ENCODE peak calls at places on chromosomes 11 and 22, in ten cellular contexts. R, U, J, P, W, V, O, Y, F and I are unnamed samples.

GRCh38 chr22:24118689-24119384 is 62.5 kb upstream of the SUSD2 start:
- DNase-seq in R (no peak), U (no peak), J (no peak), P (no peak), W (no peak), V (no peak), O (no peak), Y (no peak), F (no peak), I (no peak)

GRCh38 chr11:45665206-45665932 is at the start of gene CHST1:
- DNase-seq in R (no peak), U (no peak), J (no peak), P (no peak), W (no peak), V (peak), O (no peak), Y (no peak), F (peak), I (no peak)

GRCh38 chr11:22221143-22221542 is 28.3 kb downstream of the ANO5 start:
- DNase-seq in R (no peak), U (no peak), J (no peak), P (no peak), W (no peak), V (no peak), O (no peak), Y (no peak), F (no peak), I (no peak)

GRCh38 chr11:13880719-13881118 is 81.8 kb upstream of the SPON1 start:
- DNase-seq in R (no peak), U (no peak), J (no peak), P (no peak), W (no peak), V (no peak), O (no peak), Y (no peak), F (no peak), I (no peak)

GRCh38 chr11:2092956-2093412 is 46.2 kb downstream of the IGF2 start:
- DNase-seq in R (no peak), U (peak), J (peak), P (peak), W (peak), V (peak), O (peak), Y (peak), F (peak), I (no peak)

GRCh38 chr22:40525250-40525884 is 111.2 kb downstream of the MRTFA start:
- DNase-seq in R (no peak), U (no peak), J (peak), P (peak), W (peak), V (peak), O (peak), Y (no peak), F (peak), I (peak)

GRCh38 chr11:113664069-113664980 is 41.8 kb downstream of the TMPRSS5 start:
- DNase-seq in R (no peak), U (peak), J (no peak), P (peak), W (no peak), V (no peak), O (no peak), Y (no peak), F (no peak), I (no peak)

GRCh38 chr11:59759900-59760299 is 4.7 kb downstream of the STX3 start:
- DNase-seq in R (no peak), U (no peak), J (no peak), P (no peak), W (no peak), V (no peak), O (no peak), Y (no peak), F (no peak), I (no peak)

GRCh38 chr22:35930933-35931332 is 97.7 kb downstream of the RBFOX2 start:
- DNase-seq in R (peak), U (peak), J (no peak), P (peak), W (no peak), V (peak), O (no peak), Y (peak), F (no peak), I (no peak)

GRCh38 chr11:118608268-118609214 is 1.1 kb downstream of the PHLDB1 start:
- DNase-seq in R (peak), U (no peak), J (peak), P (peak), W (peak), V (no peak), O (peak), Y (peak), F (peak), I (peak)

GRCh38 chr22:24156146-24156914 is 25.0 kb upstream of the SUSD2 start:
- DNase-seq in R (peak), U (no peak), J (peak), P (peak), W (peak), V (no peak), O (peak), Y (no peak), F (no peak), I (peak)

GRCh38 chr11:44556735-44557409 is 8.6 kb upstream of the CD82 start:
- DNase-seq in R (peak), U (no peak), J (peak), P (peak), W (peak), V (no peak), O (peak), Y (no peak), F (peak), I (peak)

GRCh38 chr11:117058761-117059233 is 39.4 kb downstream of the SIK3 start:
- DNase-seq in R (no peak), U (no peak), J (no peak), P (peak), W (no peak), V (no peak), O (no peak), Y (no peak), F (no peak), I (no peak)

GRCh38 chr11:124467376-124468061 is 22.0 kb upstream of the OR8B8 start:
- DNase-seq in R (no peak), U (no peak), J (no peak), P (peak), W (no peak), V (no peak), O (no peak), Y (no peak), F (no peak), I (no peak)

GRCh38 chr11:78257654-78258053 is 68.9 kb downstream of the USP35 start:
- DNase-seq in R (no peak), U (no peak), J (no peak), P (no peak), W (no peak), V (no peak), O (no peak), Y (no peak), F (no peak), I (no peak)

GRCh38 chr11:103494491-103494890 is 385.3 kb downstream of the DYNC2H1 start:
- DNase-seq in R (no peak), U (no peak), J (no peak), P (no peak), W (no peak), V (no peak), O (no peak), Y (no peak), F (no peak), I (no peak)

GRCh38 chr22:32839776-32840571 is 38.5 kb downstream of the TIMP3 start:
- DNase-seq in R (no peak), U (no peak), J (no peak), P (no peak), W (no peak), V (no peak), O (no peak), Y (no peak), F (no peak), I (no peak)

GRCh38 chr22:40182231-40182835 is 4.6 kb downstream of the TNRC6B start:
- DNase-seq in R (no peak), U (no peak), J (no peak), P (no peak), W (no peak), V (no peak), O (no peak), Y (no peak), F (no peak), I (no peak)

GRCh38 chr22:24948356-24949202 is 2.1 kb upstream of the LHFPL7 start:
- DNase-seq in R (no peak), U (no peak), J (no peak), P (no peak), W (no peak), V (no peak), O (no peak), Y (no peak), F (no peak), I (no peak)

GRCh38 chr11:65868076-65868667 is 4.4 kb downstream of the EFEMP2 start:
- DNase-seq in R (no peak), U (no peak), J (no peak), P (no peak), W (no peak), V (peak), O (peak), Y (no peak), F (no peak), I (no peak)

GRCh38 chr11:115425243-115425642 is 79.0 kb downstream of the CADM1 start:
- DNase-seq in R (no peak), U (no peak), J (no peak), P (no peak), W (no peak), V (peak), O (no peak), Y (no peak), F (no peak), I (no peak)

GRCh38 chr11:67436459-67437081 is 912 bp downstream of the PTPRCAP start:
- DNase-seq in R (no peak), U (no peak), J (peak), P (peak), W (no peak), V (no peak), O (no peak), Y (no peak), F (no peak), I (peak)

GRCh38 chr11:65854871-65855837 is 2.8 kb downstream of the CFL1 start:
- DNase-seq in R (no peak), U (no peak), J (no peak), P (no peak), W (no peak), V (no peak), O (no peak), Y (no peak), F (no peak), I (no peak)

GRCh38 chr22:48712558-48712957 is 1115.1 kb downstream of the BRD1 start:
- DNase-seq in R (no peak), U (no peak), J (no peak), P (no peak), W (no peak), V (no peak), O (no peak), Y (no peak), F (no peak), I (no peak)

GRCh38 chr11:64003807-64004589 is 17.8 kb downstream of the OTUB1 start:
- DNase-seq in R (no peak), U (no peak), J (no peak), P (peak), W (no peak), V (no peak), O (no peak), Y (no peak), F (no peak), I (no peak)

GRCh38 chr11:92717240-92717639 is 252.2 kb upstream of the MTNR1B start:
- DNase-seq in R (no peak), U (no peak), J (no peak), P (no peak), W (no peak), V (no peak), O (no peak), Y (no peak), F (no peak), I (no peak)

GRCh38 chr11:88494857-88495256 is 157.3 kb upstream of the CTSC start:
- DNase-seq in R (no peak), U (no peak), J (no peak), P (no peak), W (no peak), V (no peak), O (no peak), Y (no peak), F (no peak), I (no peak)

GRCh38 chr11:64390558-64390957 is 31.6 kb downstream of the RPS6KA4 start:
- DNase-seq in R (no peak), U (no peak), J (no peak), P (no peak), W (no peak), V (no peak), O (no peak), Y (no peak), F (no peak), I (no peak)

GRCh38 chr11:85941380-85941973 is 86.3 kb downstream of the CCDC83 start:
- DNase-seq in R (peak), U (peak), J (no peak), P (peak), W (no peak), V (peak), O (no peak), Y (no peak), F (peak), I (no peak)

GRCh38 chr11:21710791-21711190 is 482.1 kb upstream of the ANO5 start:
- DNase-seq in R (no peak), U (no peak), J (no peak), P (no peak), W (no peak), V (peak), O (no peak), Y (no peak), F (no peak), I (no peak)

GRCh38 chr11:118604566-118604965 is 2.8 kb upstream of the PHLDB1 start:
- DNase-seq in R (no peak), U (no peak), J (no peak), P (no peak), W (no peak), V (no peak), O (no peak), Y (no peak), F (no peak), I (no peak)

GRCh38 chr11:199004-199581 is 6.2 kb downstream of the SCGB1C1 start:
- DNase-seq in R (no peak), U (no peak), J (peak), P (no peak), W (no peak), V (no peak), O (no peak), Y (no peak), F (peak), I (no peak)

GRCh38 chr22:21688706-21689381 is 23.0 kb downstream of the PPIL2 start:
- DNase-seq in R (no peak), U (no peak), J (no peak), P (no peak), W (no peak), V (no peak), O (no peak), Y (no peak), F (no peak), I (no peak)

GRCh38 chr22:19733755-19734154 is 10.4 kb downstream of the GP1BB start:
- DNase-seq in R (no peak), U (no peak), J (no peak), P (no peak), W (no peak), V (no peak), O (no peak), Y (no peak), F (no peak), I (no peak)

GRCh38 chr11:117907276-117908110 is 21.7 kb downstream of the TMPRSS13 start:
- DNase-seq in R (peak), U (peak), J (peak), P (peak), W (peak), V (peak), O (peak), Y (peak), F (peak), I (peak)

GRCh38 chr11:114354076-114354475 is 46.2 kb downstream of the C11orf71 start:
- DNase-seq in R (peak), U (peak), J (no peak), P (peak), W (no peak), V (no peak), O (no peak), Y (peak), F (no peak), I (no peak)

GRCh38 chr11:13874596-13874995 is 87.9 kb upstream of the SPON1 start:
- DNase-seq in R (no peak), U (no peak), J (no peak), P (no peak), W (no peak), V (no peak), O (no peak), Y (no peak), F (no peak), I (no peak)

GRCh38 chr11:65866524-65867283 is 5.9 kb downstream of the EFEMP2 start:
- DNase-seq in R (no peak), U (no peak), J (no peak), P (no peak), W (no peak), V (no peak), O (no peak), Y (no peak), F (no peak), I (no peak)